ENCODE peak calls at places on chromosomes 16 and 17, in four cellular contexts. N, R, O and P are unnamed samples.

GRCh38 chr17:67055811-67056745 is 11.7 kb downstream of the CACNG1 start:
- DNase-seq in N (no peak), R (peak), O (no peak), P (no peak)

GRCh38 chr16:2687531-2688308 is 5.4 kb downstream of the KCTD5 start:
- DNase-seq in N (no peak), R (peak), O (no peak), P (no peak)

GRCh38 chr17:4541328-4542002 is 13.7 kb downstream of the MYBBP1A start:
- DNase-seq in N (no peak), R (no peak), O (no peak), P (peak)

GRCh38 chr17:70172921-70173320 is 3.6 kb downstream of the KCNJ2 start:
- DNase-seq in N (no peak), R (no peak), O (no peak), P (no peak)

GRCh38 chr16:15671530-15672117 is 21.6 kb downstream of the NDE1 start:
- DNase-seq in N (no peak), R (no peak), O (no peak), P (no peak)

GRCh38 chr16:77213542-77214108 is 14.4 kb downstream of the SYCE1L start:
- DNase-seq in N (no peak), R (no peak), O (no peak), P (no peak)

GRCh38 chr17:66415366-66416206 is 113.2 kb downstream of the PRKCA start:
- DNase-seq in N (no peak), R (no peak), O (no peak), P (no peak)

GRCh38 chr16:61862221-61862620 is 174.0 kb downstream of the CDH8 start:
- DNase-seq in N (no peak), R (no peak), O (no peak), P (no peak)

GRCh38 chr17:34711646-34712045 is 132.3 kb downstream of the TMEM132E start:
- DNase-seq in N (no peak), R (no peak), O (no peak), P (no peak)

GRCh38 chr17:82334622-82335394 is 1.2 kb upstream of the SECTM1 start:
- DNase-seq in N (no peak), R (no peak), O (no peak), P (no peak)
- TF ChIP-seq USF1 in N (no peak), R (no peak), O (no peak), P (no peak)

GRCh38 chr17:72244494-72244893 is 123.7 kb downstream of the SOX9 start:
- DNase-seq in N (no peak), R (no peak), O (no peak), P (no peak)
- TF ChIP-seq MAX in N (no peak), R (peak), O (no peak), P (no peak)

DNA sequence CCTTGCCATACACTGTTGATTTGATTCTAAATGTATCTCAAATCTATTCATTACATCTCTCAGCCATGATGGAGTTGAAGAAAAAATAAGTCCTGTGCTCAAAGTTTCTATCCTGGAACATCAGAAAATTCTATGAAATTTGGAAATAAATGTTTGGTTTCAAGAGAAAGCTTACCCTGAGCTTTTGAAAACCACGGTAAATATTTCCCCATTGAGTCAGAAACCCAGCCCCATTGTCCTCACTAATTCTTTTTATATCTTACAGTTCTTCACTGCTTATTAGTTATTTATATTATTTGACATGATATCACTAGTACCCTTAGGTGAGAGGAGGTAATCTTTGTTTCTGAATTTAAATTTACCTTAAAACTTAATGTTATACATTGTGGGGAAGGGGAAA is 128.5 kb downstream of the MRTFB start:
- DNase-seq in N (no peak), R (no peak), O (no peak), P (no peak)
- TF ChIP-seq USF1 in N (no peak), R (no peak), O (no peak), P (no peak)

GRCh38 chr16:31148281-31148728 is 1.6 kb downstream of the PRSS36 start:
- DNase-seq in N (no peak), R (peak), O (peak), P (peak)

GRCh38 chr16:31149894-31150890 is at the start of gene PRSS36:
- DNase-seq in N (no peak), R (peak), O (no peak), P (no peak)

GRCh38 chr16:31147574-31147973 is 2.3 kb downstream of the PRSS36 start:
- DNase-seq in N (no peak), R (no peak), O (no peak), P (no peak)

GRCh38 chr16:31148896-31149295 is 970 bp downstream of the PRSS36 start:
- DNase-seq in N (no peak), R (peak), O (no peak), P (no peak)

GRCh38 chr16:31149332-31149731 is 534 bp downstream of the PRSS36 start:
- DNase-seq in N (no peak), R (no peak), O (no peak), P (no peak)
- TF ChIP-seq MAX in N (no peak), R (no peak), O (no peak), P (no peak)

DNA sequence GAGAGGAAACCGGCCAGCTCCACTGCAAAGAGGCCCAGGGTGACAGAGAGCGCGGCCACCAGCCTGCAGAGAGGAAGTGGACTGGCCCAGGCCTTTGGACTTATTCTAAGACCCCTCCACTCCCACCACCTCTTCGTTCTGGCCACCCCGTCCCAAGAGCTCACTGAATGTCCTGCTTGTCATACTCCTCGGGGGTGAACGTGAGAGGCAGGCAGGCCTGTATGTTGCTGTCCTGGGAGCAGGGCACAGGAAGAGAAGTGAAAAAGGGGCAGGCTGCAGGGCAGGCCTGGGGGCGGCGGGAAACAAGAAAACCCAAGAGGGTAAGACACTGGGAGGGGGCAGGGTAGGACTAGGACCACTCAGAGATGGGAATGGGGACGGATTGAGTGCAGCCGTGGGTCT is 384 bp downstream of the TMEM107 start:
- DNase-seq in N (no peak), R (no peak), O (no peak), P (no peak)
- TF ChIP-seq USF1 in N (no peak), R (no peak), O (no peak), P (no peak)